ENCODE peak calls at places on chromosomes 2 and 18, in ten cellular contexts. V, J, X, R, K, N, H, Z, F and W are unnamed samples.

GRCh38 chr18:48627216-48627615 is 88.4 kb downstream of the CTIF start:
- DNase-seq in V (peak; percentile 65), J (no peak), X (no peak), R (no peak), K (peak; percentile 39), N (no peak), H (no peak), Z (no peak), F (no peak), W (no peak)

GRCh38 chr18:26547302-26548143 is 830 bp downstream of the KCTD1 start:
- DNase-seq in V (peak; percentile 84), J (peak; percentile 60), X (peak; percentile 82), R (peak; percentile 53), K (peak; percentile 80), N (peak; percentile 66), H (peak; percentile 53), Z (peak; percentile 89), F (peak; percentile 80), W (peak; percentile 87)

GRCh38 chr2:151520976-151521375 is 111.3 kb downstream of the RIF1 start:
- DNase-seq in V (no peak), J (no peak), X (no peak), R (no peak), K (no peak), N (no peak), H (no peak), Z (no peak), F (no peak), W (no peak)

GRCh38 chr18:45321520-45321919 is 293.8 kb upstream of the SLC14A2 start:
- DNase-seq in V (no peak), J (no peak), X (no peak), R (no peak), K (no peak), N (no peak), H (peak; percentile 34), Z (no peak), F (no peak), W (no peak)

GRCh38 chr2:101828267-101829017 is 130.9 kb downstream of the MAP4K4 start:
- DNase-seq in V (no peak), J (no peak), X (no peak), R (no peak), K (no peak), N (no peak), H (no peak), Z (no peak), F (no peak), W (no peak)

GRCh38 chr2:47174731-47175361 is 19.7 kb upstream of the STPG4 start:
- DNase-seq in V (peak; percentile 62), J (peak; percentile 82), X (no peak), R (peak; percentile 57), K (peak; percentile 56), N (no peak), H (peak; percentile 36), Z (no peak), F (peak; percentile 87), W (no peak)

GRCh38 chr2:160970052-160970846 is 190.0 kb upstream of the TANK start:
- DNase-seq in V (peak; percentile 82), J (peak; percentile 28), X (no peak), R (no peak), K (peak; percentile 90), N (no peak), H (peak; percentile 30), Z (no peak), F (peak; percentile 56), W (no peak)

GRCh38 chr18:46910856-46911255 is 6.5 kb downstream of the PIAS2 start:
- DNase-seq in V (no peak), J (no peak), X (no peak), R (no peak), K (no peak), N (no peak), H (no peak), Z (no peak), F (no peak), W (no peak)

GRCh38 chr2:128503358-128504241 is 184.9 kb upstream of the HS6ST1 start:
- DNase-seq in V (no peak), J (no peak), X (no peak), R (no peak), K (peak; percentile 32), N (no peak), H (peak; percentile 17), Z (peak; percentile 39), F (no peak), W (peak; percentile 75)

GRCh38 chr18:37511933-37512332 is 53.7 kb downstream of the CELF4 start:
- DNase-seq in V (no peak), J (no peak), X (no peak), R (no peak), K (no peak), N (no peak), H (no peak), Z (no peak), F (no peak), W (no peak)

GRCh38 chr18:3159830-3160229 is 59.9 kb downstream of the MYOM1 start:
- DNase-seq in V (no peak), J (no peak), X (no peak), R (no peak), K (no peak), N (no peak), H (no peak), Z (no peak), F (no peak), W (no peak)

GRCh38 chr2:55196526-55196925 is 35.6 kb downstream of the CLHC1 start:
- DNase-seq in V (no peak), J (no peak), X (no peak), R (no peak), K (no peak), N (no peak), H (no peak), Z (no peak), F (no peak), W (no peak)

GRCh38 chr2:172629586-172629985 is 73.7 kb downstream of the PDK1 start:
- DNase-seq in V (no peak), J (no peak), X (no peak), R (no peak), K (no peak), N (no peak), H (no peak), Z (no peak), F (no peak), W (no peak)

GRCh38 chr2:205032093-205032551 is 486.8 kb downstream of the PARD3B start:
- DNase-seq in V (no peak), J (no peak), X (no peak), R (peak; percentile 53), K (no peak), N (no peak), H (no peak), Z (no peak), F (no peak), W (no peak)

GRCh38 chr2:4174796-4175195 is 471.4 kb downstream of the DCDC2C start:
- DNase-seq in V (no peak), J (no peak), X (no peak), R (no peak), K (no peak), N (no peak), H (no peak), Z (no peak), F (no peak), W (no peak)

GRCh38 chr2:4168834-4169233 is 465.5 kb downstream of the DCDC2C start:
- DNase-seq in V (no peak), J (no peak), X (no peak), R (no peak), K (no peak), N (no peak), H (no peak), Z (no peak), F (no peak), W (no peak)
- TF ChIP-seq POLR2A in V (no peak), J (no peak), X (no peak), R (no peak), K (no peak), N (no peak), H (no peak), Z (no peak), F (no peak), W (no peak)

DNA sequence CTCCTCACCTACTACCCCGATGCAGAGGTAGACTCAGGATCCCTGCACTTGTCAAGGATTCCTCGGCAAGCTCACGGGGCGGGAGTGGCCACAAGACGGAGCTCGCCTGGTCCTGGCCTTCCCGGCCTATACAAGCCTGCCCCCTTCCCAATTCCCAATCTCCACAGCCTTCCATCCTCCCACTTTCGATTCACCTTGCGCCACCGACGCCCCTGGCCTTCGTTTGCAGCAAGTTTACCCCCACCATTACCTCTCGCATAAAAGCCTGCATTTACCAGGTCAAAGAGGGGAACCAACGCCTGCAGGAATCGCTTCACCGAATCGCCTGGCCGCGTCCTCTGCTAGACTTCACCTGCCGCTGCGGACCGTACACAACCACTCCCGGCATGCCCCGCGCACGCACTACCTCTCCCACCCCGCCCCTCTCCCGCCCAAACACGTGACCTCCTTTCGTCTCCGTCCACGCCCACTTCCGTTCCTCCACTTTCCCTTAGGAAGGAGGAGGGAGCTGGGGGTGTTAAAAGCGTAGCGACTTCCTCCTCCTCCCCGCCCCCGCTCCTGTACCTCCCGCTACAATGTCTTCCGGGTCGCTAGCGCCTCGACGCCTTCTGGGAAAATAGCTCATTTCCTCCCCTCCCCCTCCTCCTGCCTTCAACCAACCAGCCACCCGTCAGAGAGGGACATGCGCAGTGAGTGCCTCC is at the start of gene ORC4:
- DNase-seq in V (peak; percentile 99), J (peak; percentile 99), X (peak; percentile 99), R (peak; percentile 99), K (peak; percentile 100), N (peak; percentile 97), H (peak; percentile 99), Z (peak; percentile 98), F (peak; percentile 99), W (peak; percentile 99)
- TF ChIP-seq CTCF in V (peak; percentile 38), J (peak; percentile 36), X (no peak), R (peak; percentile 38), K (peak; percentile 65), N (no peak), H (peak; percentile 57), Z (no peak), F (peak; percentile 31), W (peak; percentile 29)

DNA sequence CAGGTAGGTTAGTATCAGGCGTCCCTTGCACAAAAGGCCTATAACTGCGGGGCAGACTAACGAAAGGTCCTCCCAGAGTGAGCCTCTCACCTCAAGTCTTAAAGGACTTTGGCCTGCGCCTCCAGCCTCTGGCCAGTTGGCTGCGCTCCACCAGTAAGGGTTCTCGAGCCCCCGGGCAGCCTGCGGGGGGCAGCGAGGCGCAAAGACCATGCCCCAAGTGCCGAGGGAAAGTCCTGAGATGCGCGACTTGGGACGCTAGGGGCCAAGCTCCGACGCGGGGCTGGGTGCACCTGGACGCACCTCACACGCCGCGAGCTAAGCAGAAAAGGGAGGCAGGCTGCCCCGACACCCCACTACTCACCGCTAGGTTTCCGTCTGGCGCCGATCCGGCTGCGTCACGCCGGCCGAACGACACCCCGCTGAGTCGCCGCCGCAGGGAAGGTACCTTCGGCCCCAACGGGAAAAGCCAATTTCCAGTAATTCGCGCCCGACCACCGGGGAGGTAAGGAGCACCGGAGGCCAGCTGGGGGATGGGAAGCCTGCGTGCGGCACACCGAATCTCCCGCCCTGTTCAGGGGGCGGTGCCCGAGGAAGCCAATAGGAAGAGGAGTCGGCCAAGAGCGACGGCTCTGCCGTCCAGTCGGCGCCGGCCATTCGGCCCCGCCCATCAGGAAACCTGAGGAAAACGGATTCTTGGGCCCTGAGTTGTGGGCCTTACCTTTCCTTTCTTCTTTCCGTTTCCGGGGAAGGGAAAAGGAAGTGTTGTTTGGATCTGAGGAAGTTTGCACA is at the start of gene ORC2:
- DNase-seq in V (peak; percentile 91), J (peak; percentile 96), X (peak; percentile 96), R (peak; percentile 97), K (peak; percentile 95), N (peak; percentile 93), H (peak; percentile 94), Z (peak; percentile 98), F (peak; percentile 96), W (peak; percentile 94)
- TF ChIP-seq POLR2A in V (no peak), J (peak; percentile 50), X (no peak), R (no peak), K (peak; percentile 69), N (peak; percentile 45), H (no peak), Z (no peak), F (peak; percentile 28), W (no peak)

GRCh38 chr2:182666674-182667320 is 49.3 kb upstream of the DNAJC10 start:
- DNase-seq in V (peak; percentile 46), J (no peak), X (no peak), R (no peak), K (peak; percentile 47), N (no peak), H (no peak), Z (no peak), F (no peak), W (no peak)
- TF ChIP-seq CTCF in V (peak; percentile 44), J (peak; percentile 25), X (no peak), R (peak; percentile 51), K (peak; percentile 62), N (peak; percentile 33), H (peak; percentile 55), Z (no peak), F (no peak), W (no peak)